ENCODE peak calls at places on chromosomes 12 and 14, in eight cellular contexts. One of them, this sample, is unnamed.
A peak's percentile ranks its signal among the peaks of the same experiment; 100 is the strongest.

GRCh38 chr14:89276424-89276975 is 140.5 kb downstream of the FOXN3 start:
- DNase-seq in anterior cingulate cortex: no peak
- DNase-seq in NCI-H2081: no peak
- DNase-seq in choroid plexus epithelial cell: peak; percentile 91
- DNase-seq in GM04504: no peak
- DNase-seq in AG09319: no peak
- DNase-seq in activated T-helper 1 cell treated with anti-CD3 and anti-CD28 coated beads, Interleukin-2, amount 50 U/mL, for 16 hours: peak; percentile 14
- DNase-seq in NCI-H1436 treated with DMSO at 0.1 percent for 48 hours: no peak
- DNase-seq in this sample: no peak

GRCh38 chr14:54329082-54329695 is 67.6 kb upstream of the CDKN3 start:
- DNase-seq in anterior cingulate cortex: no peak
- DNase-seq in NCI-H2081: peak; percentile 55
- DNase-seq in choroid plexus epithelial cell: peak; percentile 82
- DNase-seq in GM04504: peak; percentile 17
- DNase-seq in AG09319: peak; percentile 44
- DNase-seq in activated T-helper 1 cell treated with anti-CD3 and anti-CD28 coated beads, Interleukin-2, amount 50 U/mL, for 16 hours: no peak
- DNase-seq in NCI-H1436 treated with DMSO at 0.1 percent for 48 hours: peak; percentile 17
- DNase-seq in this sample: no peak

GRCh38 chr12:113980537-113981337 is 14.6 kb upstream of the RBM19 start:
- DNase-seq in anterior cingulate cortex: no peak
- DNase-seq in NCI-H2081: peak; percentile 47
- DNase-seq in choroid plexus epithelial cell: peak; percentile 85
- DNase-seq in GM04504: peak; percentile 51
- DNase-seq in AG09319: peak; percentile 35
- DNase-seq in activated T-helper 1 cell treated with anti-CD3 and anti-CD28 coated beads, Interleukin-2, amount 50 U/mL, for 16 hours: no peak
- DNase-seq in NCI-H1436 treated with DMSO at 0.1 percent for 48 hours: peak; percentile 15
- DNase-seq in this sample: no peak

GRCh38 chr14:55071051-55071450 is 19.6 kb downstream of the MAPK1IP1L start:
- DNase-seq in anterior cingulate cortex: no peak
- DNase-seq in NCI-H2081: no peak
- DNase-seq in choroid plexus epithelial cell: peak; percentile 38
- DNase-seq in GM04504: no peak
- DNase-seq in AG09319: no peak
- DNase-seq in activated T-helper 1 cell treated with anti-CD3 and anti-CD28 coated beads, Interleukin-2, amount 50 U/mL, for 16 hours: no peak
- DNase-seq in NCI-H1436 treated with DMSO at 0.1 percent for 48 hours: no peak
- DNase-seq in this sample: no peak

GRCh38 chr14:105011312-105011990 is 9.4 kb downstream of the CDCA4 start:
- DNase-seq in anterior cingulate cortex: no peak
- DNase-seq in NCI-H2081: no peak
- DNase-seq in choroid plexus epithelial cell: no peak
- DNase-seq in GM04504: no peak
- DNase-seq in AG09319: no peak
- DNase-seq in activated T-helper 1 cell treated with anti-CD3 and anti-CD28 coated beads, Interleukin-2, amount 50 U/mL, for 16 hours: no peak
- DNase-seq in NCI-H1436 treated with DMSO at 0.1 percent for 48 hours: no peak
- DNase-seq in this sample: no peak

GRCh38 chr12:62537544-62537943 is 70.9 kb downstream of the MON2 start:
- DNase-seq in anterior cingulate cortex: no peak
- DNase-seq in NCI-H2081: no peak
- DNase-seq in choroid plexus epithelial cell: peak; percentile 95
- DNase-seq in GM04504: peak; percentile 24
- DNase-seq in AG09319: peak; percentile 59
- DNase-seq in activated T-helper 1 cell treated with anti-CD3 and anti-CD28 coated beads, Interleukin-2, amount 50 U/mL, for 16 hours: no peak
- DNase-seq in NCI-H1436 treated with DMSO at 0.1 percent for 48 hours: no peak
- DNase-seq in this sample: no peak

GRCh38 chr12:67909681-67910080 is 79.6 kb upstream of the IFNG-AS1 start:
- DNase-seq in anterior cingulate cortex: no peak
- DNase-seq in NCI-H2081: no peak
- DNase-seq in choroid plexus epithelial cell: no peak
- DNase-seq in GM04504: no peak
- DNase-seq in AG09319: no peak
- DNase-seq in activated T-helper 1 cell treated with anti-CD3 and anti-CD28 coated beads, Interleukin-2, amount 50 U/mL, for 16 hours: no peak
- DNase-seq in NCI-H1436 treated with DMSO at 0.1 percent for 48 hours: no peak
- DNase-seq in this sample: no peak

GRCh38 chr14:30223385-30223785 is 295.7 kb upstream of the PRKD1 start:
- DNase-seq in anterior cingulate cortex: no peak
- DNase-seq in NCI-H2081: peak; percentile 75
- DNase-seq in choroid plexus epithelial cell: peak; percentile 93
- DNase-seq in GM04504: peak; percentile 56
- DNase-seq in AG09319: peak; percentile 55
- DNase-seq in activated T-helper 1 cell treated with anti-CD3 and anti-CD28 coated beads, Interleukin-2, amount 50 U/mL, for 16 hours: no peak
- DNase-seq in NCI-H1436 treated with DMSO at 0.1 percent for 48 hours: no peak
- DNase-seq in this sample: no peak

GRCh38 chr12:58907326-58907855 is 12.9 kb downstream of the LRIG3 start:
- DNase-seq in anterior cingulate cortex: no peak
- DNase-seq in NCI-H2081: no peak
- DNase-seq in choroid plexus epithelial cell: no peak
- DNase-seq in GM04504: no peak
- DNase-seq in AG09319: no peak
- DNase-seq in activated T-helper 1 cell treated with anti-CD3 and anti-CD28 coated beads, Interleukin-2, amount 50 U/mL, for 16 hours: no peak
- DNase-seq in NCI-H1436 treated with DMSO at 0.1 percent for 48 hours: no peak
- DNase-seq in this sample: no peak

GRCh38 chr14:83384253-83384652 is 1850.6 kb upstream of the SEL1L start:
- DNase-seq in anterior cingulate cortex: no peak
- DNase-seq in NCI-H2081: no peak
- DNase-seq in choroid plexus epithelial cell: no peak
- DNase-seq in GM04504: no peak
- DNase-seq in AG09319: no peak
- DNase-seq in activated T-helper 1 cell treated with anti-CD3 and anti-CD28 coated beads, Interleukin-2, amount 50 U/mL, for 16 hours: no peak
- DNase-seq in NCI-H1436 treated with DMSO at 0.1 percent for 48 hours: no peak
- DNase-seq in this sample: no peak

GRCh38 chr14:91367173-91368171 is 50.1 kb downstream of the CCDC88C start:
- DNase-seq in anterior cingulate cortex: no peak
- DNase-seq in NCI-H2081: no peak
- DNase-seq in choroid plexus epithelial cell: peak; percentile 35
- DNase-seq in GM04504: no peak
- DNase-seq in AG09319: no peak
- DNase-seq in activated T-helper 1 cell treated with anti-CD3 and anti-CD28 coated beads, Interleukin-2, amount 50 U/mL, for 16 hours: peak; percentile 59
- DNase-seq in NCI-H1436 treated with DMSO at 0.1 percent for 48 hours: no peak
- DNase-seq in this sample: no peak

GRCh38 chr12:89918172-89918880 is 209.7 kb upstream of the ATP2B1 start:
- DNase-seq in anterior cingulate cortex: no peak
- DNase-seq in NCI-H2081: peak; percentile 51
- DNase-seq in choroid plexus epithelial cell: no peak
- DNase-seq in GM04504: no peak
- DNase-seq in AG09319: no peak
- DNase-seq in activated T-helper 1 cell treated with anti-CD3 and anti-CD28 coated beads, Interleukin-2, amount 50 U/mL, for 16 hours: no peak
- DNase-seq in NCI-H1436 treated with DMSO at 0.1 percent for 48 hours: no peak
- DNase-seq in this sample: no peak

GRCh38 chr12:57943438-57944080 is 2.2 kb downstream of the ATP23 start:
- DNase-seq in anterior cingulate cortex: no peak
- DNase-seq in NCI-H2081: no peak
- DNase-seq in choroid plexus epithelial cell: no peak
- DNase-seq in GM04504: no peak
- DNase-seq in AG09319: no peak
- DNase-seq in activated T-helper 1 cell treated with anti-CD3 and anti-CD28 coated beads, Interleukin-2, amount 50 U/mL, for 16 hours: no peak
- DNase-seq in NCI-H1436 treated with DMSO at 0.1 percent for 48 hours: no peak
- DNase-seq in this sample: no peak

This sample was measured in activated gamma-delta T cell.